ENCODE peak calls at places on chromosomes 13 and 19, in eight cellular contexts. T, V, W, O, G, L, X and J are unnamed samples.

GRCh38 chr13:39835253-39835652 is 179.8 kb downstream of the COG6 start:
- DNase-seq in T (no peak), V (no peak), W (no peak), O (no peak), G (no peak), L (no peak), X (no peak), J (no peak)

GRCh38 chr13:48769107-48769704 is 115.5 kb downstream of the CYSLTR2 start:
- DNase-seq in T (peak), V (peak), W (peak), O (peak), G (peak), L (peak), X (peak), J (peak)

GRCh38 chr19:12794196-12794921 is 3.1 kb downstream of the JUNB start:
- DNase-seq in T (no peak), V (no peak), W (no peak), O (no peak), G (no peak), L (no peak), X (peak), J (no peak)

GRCh38 chr19:829129-829758 is 1.6 kb downstream of the AZU1 start:
- DNase-seq in T (no peak), V (no peak), W (no peak), O (no peak), G (no peak), L (no peak), X (no peak), J (no peak)

GRCh38 chr13:85693889-85694511 is 105.2 kb downstream of the SLITRK6 start:
- DNase-seq in T (no peak), V (no peak), W (no peak), O (no peak), G (peak), L (no peak), X (no peak), J (no peak)

GRCh38 chr13:44238011-44238421 is 135.6 kb upstream of the SERP2 start:
- DNase-seq in T (no peak), V (no peak), W (no peak), O (no peak), G (no peak), L (no peak), X (no peak), J (no peak)

GRCh38 chr19:4594199-4594598 is 34.7 kb upstream of the SEMA6B start:
- DNase-seq in T (no peak), V (no peak), W (no peak), O (no peak), G (no peak), L (no peak), X (no peak), J (no peak)

GRCh38 chr13:93227906-93228801 is 1.5 kb downstream of the GPC6 start:
- DNase-seq in T (no peak), V (no peak), W (peak), O (no peak), G (peak), L (no peak), X (peak), J (peak)

GRCh38 chr13:48804836-48805601 is 151.3 kb downstream of the CYSLTR2 start:
- DNase-seq in T (no peak), V (no peak), W (no peak), O (no peak), G (no peak), L (peak), X (no peak), J (no peak)

GRCh38 chr19:17642656-17643055 is 45.5 kb downstream of the UNC13A start:
- DNase-seq in T (no peak), V (no peak), W (no peak), O (no peak), G (no peak), L (no peak), X (no peak), J (no peak)

GRCh38 chr19:40143612-40144011 is 47.6 kb upstream of the MAP3K10 start:
- DNase-seq in T (no peak), V (no peak), W (no peak), O (no peak), G (peak), L (no peak), X (no peak), J (peak)

GRCh38 chr19:38303517-38304351 is at the start of gene C19orf33:
- DNase-seq in T (peak), V (no peak), W (no peak), O (no peak), G (peak), L (no peak), X (no peak), J (no peak)

GRCh38 chr13:20570540-20570939 is 3.6 kb downstream of the IFT88 start:
- DNase-seq in T (no peak), V (no peak), W (no peak), O (no peak), G (no peak), L (no peak), X (no peak), J (no peak)

GRCh38 chr19:6393982-6394412 is 1.0 kb upstream of the GTF2F1 start:
- DNase-seq in T (no peak), V (peak), W (no peak), O (no peak), G (no peak), L (no peak), X (no peak), J (no peak)

GRCh38 chr19:53254451-53255341 is at the start of gene ZNF677:
- DNase-seq in T (no peak), V (no peak), W (no peak), O (peak), G (peak), L (peak), X (peak), J (no peak)

GRCh38 chr13:50357586-50358118 is 342.4 kb downstream of the KCNRG start:
- DNase-seq in T (no peak), V (no peak), W (no peak), O (no peak), G (no peak), L (peak), X (peak), J (no peak)

GRCh38 chr19:12194827-12195500 is 32.1 kb downstream of the ZNF136 start:
- DNase-seq in T (no peak), V (no peak), W (no peak), O (no peak), G (peak), L (peak), X (no peak), J (no peak)

GRCh38 chr13:106997696-106998095 is 429.8 kb upstream of the ARGLU1 start:
- DNase-seq in T (no peak), V (no peak), W (no peak), O (no peak), G (no peak), L (no peak), X (no peak), J (no peak)

GRCh38 chr13:96816261-96816660 is 178.0 kb downstream of the OXGR1 start:
- DNase-seq in T (no peak), V (no peak), W (no peak), O (no peak), G (no peak), L (no peak), X (no peak), J (no peak)

GRCh38 chr19:2587001-2587719 is 111.2 kb downstream of the GADD45B start:
- DNase-seq in T (no peak), V (no peak), W (no peak), O (no peak), G (peak), L (no peak), X (no peak), J (no peak)

GRCh38 chr13:28583661-28584091 is 75.3 kb upstream of the POMP start:
- DNase-seq in T (no peak), V (no peak), W (no peak), O (no peak), G (peak), L (no peak), X (peak), J (no peak)

GRCh38 chr13:42420304-42420703 is 148.4 kb downstream of the AKAP11 start:
- DNase-seq in T (no peak), V (peak), W (no peak), O (no peak), G (no peak), L (no peak), X (no peak), J (no peak)

GRCh38 chr19:10006335-10006708 is 4.0 kb downstream of the COL5A3 start:
- DNase-seq in T (no peak), V (no peak), W (no peak), O (no peak), G (no peak), L (no peak), X (no peak), J (no peak)

GRCh38 chr13:94662274-94662945 is 49.9 kb downstream of the SOX21 start:
- DNase-seq in T (no peak), V (no peak), W (no peak), O (no peak), G (no peak), L (no peak), X (peak), J (no peak)

GRCh38 chr13:59318320-59318930 is 845.3 kb downstream of the DIAPH3 start:
- DNase-seq in T (peak), V (peak), W (peak), O (peak), G (peak), L (peak), X (peak), J (peak)

GRCh38 chr19:2546128-2547032 is 70.5 kb downstream of the GADD45B start:
- DNase-seq in T (no peak), V (no peak), W (peak), O (no peak), G (peak), L (peak), X (no peak), J (no peak)

GRCh38 chr19:14475251-14476073 is at the start of gene PTGER1:
- DNase-seq in T (peak), V (no peak), W (no peak), O (no peak), G (peak), L (no peak), X (peak), J (no peak)

GRCh38 chr19:35491838-35492360 is 1.6 kb upstream of the KRTDAP start:
- DNase-seq in T (no peak), V (no peak), W (no peak), O (no peak), G (no peak), L (no peak), X (no peak), J (no peak)

GRCh38 chr13:76637651-76638111 is 248.5 kb downstream of the KCTD12 start:
- DNase-seq in T (no peak), V (no peak), W (no peak), O (no peak), G (no peak), L (peak), X (no peak), J (no peak)

GRCh38 chr19:3503036-3503572 is 2.6 kb upstream of the DOHH start:
- DNase-seq in T (no peak), V (no peak), W (no peak), O (no peak), G (no peak), L (no peak), X (peak), J (no peak)

GRCh38 chr19:16024266-16025107 is 51.8 kb upstream of the TPM4 start:
- DNase-seq in T (no peak), V (no peak), W (no peak), O (no peak), G (no peak), L (no peak), X (no peak), J (no peak)

GRCh38 chr13:51764184-51765141 is 39.5 kb downstream of the DHRS12 start:
- DNase-seq in T (no peak), V (peak), W (peak), O (no peak), G (no peak), L (peak), X (no peak), J (no peak)

GRCh38 chr13:33799950-33800592 is 17.9 kb upstream of the RFC3 start:
- DNase-seq in T (peak), V (no peak), W (peak), O (no peak), G (peak), L (peak), X (no peak), J (no peak)

GRCh38 chr19:17748884-17749638 is 2.2 kb upstream of the FCHO1 start:
- DNase-seq in T (no peak), V (no peak), W (no peak), O (no peak), G (no peak), L (no peak), X (no peak), J (no peak)

GRCh38 chr19:6891761-6892385 is 4.5 kb downstream of the ADGRE1 start:
- DNase-seq in T (no peak), V (no peak), W (no peak), O (no peak), G (no peak), L (no peak), X (no peak), J (peak)

GRCh38 chr19:9296336-9296735 is 13.3 kb downstream of the ZNF699 start:
- DNase-seq in T (no peak), V (no peak), W (no peak), O (no peak), G (peak), L (no peak), X (no peak), J (no peak)

GRCh38 chr19:3683405-3683865 is 16.8 kb downstream of the PIP5K1C start:
- DNase-seq in T (no peak), V (no peak), W (no peak), O (peak), G (peak), L (peak), X (peak), J (peak)

GRCh38 chr13:74316531-74316930 is 182.3 kb upstream of the KLF12 start:
- DNase-seq in T (no peak), V (no peak), W (no peak), O (no peak), G (no peak), L (no peak), X (no peak), J (no peak)

DNA sequence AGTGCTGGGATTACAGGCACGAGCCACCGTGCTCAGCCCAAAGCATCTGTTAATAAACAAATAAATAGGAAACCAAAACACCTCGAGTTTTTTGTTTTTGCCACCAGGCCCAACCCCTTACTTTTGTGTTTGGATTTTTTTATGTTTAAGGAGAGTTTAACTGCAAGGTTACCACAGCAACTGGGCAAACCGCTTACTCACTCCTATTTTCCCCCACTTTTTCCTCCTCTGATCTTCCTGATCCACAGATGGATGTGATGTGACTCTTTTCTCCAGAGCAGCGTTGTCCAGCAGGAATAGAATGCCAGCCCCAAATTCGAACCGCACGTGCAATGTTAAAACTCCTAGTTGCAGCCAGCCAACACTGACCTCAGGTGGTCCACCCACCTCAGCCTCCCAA is 2.1 kb upstream of the PNMA8B start:
- DNase-seq in T (no peak), V (no peak), W (no peak), O (no peak), G (no peak), L (no peak), X (no peak), J (no peak)
- H3K27ac ChIP-seq in T (no peak), V (no peak), W (no peak), O (no peak), G (no peak), L (no peak), X (no peak), J (no peak)

DNA sequence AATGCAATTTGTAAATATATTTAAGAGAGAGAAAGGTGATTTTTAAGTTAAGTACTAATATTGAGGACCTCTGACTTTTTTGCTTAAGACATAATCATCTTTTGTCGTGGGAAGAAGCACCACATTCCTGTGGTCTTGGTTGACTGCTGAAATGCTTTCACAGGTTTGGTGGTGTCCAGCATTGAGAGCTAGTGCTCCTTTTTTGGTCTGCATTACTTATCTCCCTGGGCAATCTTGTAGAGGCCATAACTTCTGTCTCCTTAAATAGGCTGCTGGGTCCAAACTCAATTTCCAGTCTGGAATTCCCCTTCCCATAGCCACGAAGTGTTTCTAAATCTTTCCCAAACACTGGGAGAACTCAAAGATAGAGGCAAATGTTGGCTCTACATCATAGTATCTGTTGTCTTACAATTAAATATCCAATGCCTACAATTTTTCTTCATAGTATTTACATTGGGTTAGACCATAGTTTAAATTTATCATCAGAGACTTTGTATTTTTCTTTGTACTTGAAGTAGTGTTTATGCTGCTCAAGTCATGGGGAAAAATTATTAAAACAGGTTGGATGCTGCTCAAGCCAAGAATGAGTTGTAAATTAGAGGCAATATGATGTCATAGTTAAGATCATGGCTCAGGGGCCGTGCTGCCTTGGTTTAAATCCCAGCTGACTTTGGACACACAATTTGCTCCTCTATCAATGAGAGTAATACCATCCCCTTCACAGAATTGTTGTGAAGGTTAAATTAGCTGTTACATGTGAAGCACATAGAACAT is 105.6 kb downstream of the POSTN start:
- DNase-seq in T (no peak), V (no peak), W (no peak), O (no peak), G (no peak), L (no peak), X (no peak), J (no peak)
- TF ChIP-seq POLR2AphosphoS5 in T (no peak), V (no peak), W (no peak), O (no peak), G (no peak), L (no peak), X (no peak), J (no peak)

GRCh38 chr19:29523568-29523967 is 2.2 kb upstream of the VSTM2B start:
- DNase-seq in T (no peak), V (no peak), W (no peak), O (no peak), G (no peak), L (no peak), X (no peak), J (no peak)

GRCh38 chr19:29526730-29527499 is 1.1 kb downstream of the VSTM2B start:
- DNase-seq in T (no peak), V (no peak), W (no peak), O (no peak), G (peak), L (no peak), X (peak), J (no peak)

GRCh38 chr19:29525901-29526729 is at the start of gene VSTM2B:
- DNase-seq in T (no peak), V (no peak), W (no peak), O (no peak), G (peak), L (no peak), X (no peak), J (no peak)

GRCh38 chr19:29524912-29525870 is 603 bp upstream of the VSTM2B start:
- DNase-seq in T (no peak), V (no peak), W (no peak), O (no peak), G (peak), L (no peak), X (no peak), J (no peak)

GRCh38 chr19:29524201-29524911 is 1.4 kb upstream of the VSTM2B start:
- DNase-seq in T (no peak), V (no peak), W (no peak), O (no peak), G (peak), L (no peak), X (no peak), J (no peak)
- TF ChIP-seq EZH2 in T (no peak), V (no peak), W (no peak), O (no peak), G (peak), L (no peak), X (no peak), J (no peak)

GRCh38 chr19:19181614-19182013 is 10.3 kb downstream of the BORCS8 start:
- DNase-seq in T (no peak), V (no peak), W (no peak), O (no peak), G (no peak), L (no peak), X (no peak), J (no peak)
- H3K27ac ChIP-seq in T (no peak), V (no peak), W (no peak), O (no peak), G (no peak), L (no peak), X (no peak), J (no peak)

DNA sequence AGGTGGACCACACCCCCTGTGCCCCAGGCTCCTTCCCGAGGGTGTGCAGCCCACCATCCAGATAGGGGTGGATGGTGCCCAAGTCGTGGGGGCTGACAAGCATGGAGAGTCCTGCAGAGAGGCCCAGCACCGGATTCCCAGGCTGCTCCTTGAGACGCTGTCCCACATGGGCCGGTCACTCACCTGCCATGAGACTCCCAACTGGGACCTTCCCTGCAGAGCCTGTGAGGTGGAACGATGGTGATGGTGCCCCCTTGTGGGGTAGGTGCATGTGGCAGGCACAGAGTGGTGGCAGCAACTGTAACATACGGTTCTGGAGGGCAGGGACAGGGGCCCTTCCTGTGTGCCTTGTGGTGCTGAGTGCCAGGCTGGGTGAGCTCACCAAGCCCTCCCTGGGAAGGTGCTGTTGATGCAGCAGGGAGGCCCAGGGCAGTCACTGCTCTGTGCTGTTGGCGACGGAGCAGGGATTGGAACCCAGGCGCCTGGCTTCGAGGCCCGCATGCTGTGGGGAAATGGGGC is 33.1 kb downstream of the PPP1R37 start:
- DNase-seq in T (peak), V (no peak), W (peak), O (peak), G (peak), L (peak), X (peak), J (no peak)
- TF ChIP-seq POLR2AphosphoS5 in T (no peak), V (no peak), W (no peak), O (no peak), G (no peak), L (no peak), X (no peak), J (no peak)

DNA sequence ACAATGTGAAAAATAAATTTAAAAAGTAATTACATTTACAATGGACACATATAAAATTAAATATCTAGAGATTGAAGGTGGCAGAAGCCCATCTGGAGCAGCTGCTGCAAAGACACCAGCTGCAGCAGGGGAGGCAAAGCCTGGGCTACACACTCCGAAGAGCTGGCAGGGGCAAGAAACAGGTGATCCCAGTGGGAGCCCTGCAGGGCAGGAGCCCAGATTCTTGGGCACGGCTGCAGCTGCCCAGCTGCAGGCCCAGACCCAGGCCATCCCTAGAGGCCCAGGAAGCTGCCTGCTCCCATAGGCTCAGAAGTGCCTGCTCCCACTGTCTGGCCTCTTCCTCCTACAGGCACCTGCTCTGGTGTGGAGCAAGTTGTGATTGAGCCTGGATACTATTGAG is 1547.9 kb upstream of the SPRY2 start:
- DNase-seq in T (no peak), V (no peak), W (no peak), O (no peak), G (no peak), L (no peak), X (no peak), J (no peak)
- TF ChIP-seq EZH2 in T (no peak), V (no peak), W (no peak), O (no peak), G (no peak), L (no peak), X (no peak), J (no peak)